ENCODE peak calls at places on chromosomes 2 and 18, in nine cellular contexts. H, J, Q, M, V, R, Z, N and T are unnamed samples.

GRCh38 chr2:150978053-150978452 is 283.6 kb downstream of the RBM43 start:
- DNase-seq in N (no peak), H (no peak), Z (peak; percentile 7), Q (no peak), M (no peak), J (no peak), V (no peak), R (no peak), T (no peak)

GRCh38 chr2:179925713-179926112 is 64.3 kb upstream of the ZNF385B start:
- DNase-seq in Q (no peak), R (no peak), N (no peak), H (no peak), J (no peak), M (peak; percentile 2), V (no peak), Z (no peak), T (no peak)

GRCh38 chr2:126634273-126634861 is 21.6 kb upstream of the GYPC start:
- DNase-seq in R (no peak), M (no peak), Q (no peak), Z (peak; percentile 23), J (no peak), N (no peak), V (no peak), H (no peak), T (no peak)

GRCh38 chr18:23503967-23504352 is 649 bp downstream of the RMC1 start:
- DNase-seq in M (no peak), N (no peak), Q (no peak), V (no peak), R (no peak), Z (no peak), J (no peak), H (no peak), T (no peak)

GRCh38 chr2:233351423-233351822 is 2.9 kb upstream of the DGKD start:
- DNase-seq in V (no peak), M (no peak), N (no peak), J (no peak), Z (no peak), R (no peak), Q (no peak), H (no peak), T (no peak)

GRCh38 chr2:108444941-108445840 is 3.8 kb upstream of the GCC2 start:
- DNase-seq in Q (peak; percentile 73), R (no peak), J (no peak), M (no peak), H (peak; percentile 94), V (no peak), N (no peak), Z (peak; percentile 11), T (no peak)

GRCh38 chr2:159118115-159118858 is 149.8 kb downstream of the TANC1 start:
- DNase-seq in N (peak; percentile 28), M (peak; percentile 75), R (peak; percentile 67), V (no peak), Q (peak; percentile 88), J (peak; percentile 78), Z (peak; percentile 84), H (peak; percentile 73), T (peak; percentile 86)

GRCh38 chr18:58315739-58316215 is 271.8 kb downstream of the NEDD4L start:
- DNase-seq in Z (no peak), V (no peak), Q (peak; percentile 44), M (no peak), N (no peak), J (no peak), H (no peak), R (no peak), T (no peak)

GRCh38 chr2:85787981-85788340 is 34.2 kb downstream of the ATOH8 start:
- DNase-seq in Q (no peak), R (no peak), V (no peak), J (no peak), N (no peak), H (no peak), Z (no peak), M (no peak), T (no peak)